ENCODE peak calls at places on chromosomes 5 and 9, in four cellular contexts. S, B, J and G are unnamed samples.
A peak's percentile ranks its signal among the peaks of the same experiment; 100 is the strongest.

GRCh38 chr5:130520211-130520610 is 615.9 kb downstream of the CHSY3 start:
- DNase-seq in S (no peak), B (no peak), J (peak; percentile 53), G (no peak)

GRCh38 chr9:14857449-14858305 is 52.6 kb downstream of the FREM1 start:
- DNase-seq in S (no peak), B (no peak), J (no peak), G (no peak)

GRCh38 chr5:150404121-150404990 is 8.4 kb downstream of the CD74 start:
- DNase-seq in S (no peak), B (no peak), J (no peak), G (no peak)

GRCh38 chr5:172426086-172426485 is 28.2 kb downstream of the SH3PXD2B start:
- DNase-seq in S (no peak), B (no peak), J (peak; percentile 42), G (no peak)

GRCh38 chr9:4689687-4690104 is 10.3 kb downstream of the CDC37L1 start:
- DNase-seq in S (no peak), B (no peak), J (peak; percentile 46), G (no peak)

GRCh38 chr9:109297899-109298298 is 23.0 kb downstream of the EPB41L4B start:
- DNase-seq in S (no peak), B (no peak), J (peak; percentile 78), G (no peak)

GRCh38 chr9:121362813-121363585 is 7.1 kb downstream of the STOM start:
- DNase-seq in S (peak; percentile 89), B (no peak), J (peak; percentile 77), G (no peak)

GRCh38 chr5:160287378-160288051 is 24.8 kb downstream of the CCNJL start:
- DNase-seq in S (no peak), B (peak; percentile 47), J (peak; percentile 47), G (no peak)

GRCh38 chr5:6404129-6404528 is 25.8 kb upstream of the MED10 start:
- DNase-seq in S (no peak), B (no peak), J (peak; percentile 2), G (no peak)

GRCh38 chr9:97848582-97849237 is 4.3 kb upstream of the FOXE1 start:
- DNase-seq in S (no peak), B (no peak), J (no peak), G (no peak)

GRCh38 chr5:32421075-32421474 is 23.5 kb downstream of the ZFR start:
- DNase-seq in S (no peak), B (no peak), J (no peak), G (no peak)

GRCh38 chr9:114697951-114698351 is 16.0 kb upstream of the TEX48 start:
- DNase-seq in S (no peak), B (no peak), J (no peak), G (no peak)

GRCh38 chr9:114757984-114758383 is 47.9 kb downstream of the TNFSF15 start:
- DNase-seq in S (no peak), B (no peak), J (no peak), G (no peak)

GRCh38 chr9:123445116-123445515 is 89.1 kb downstream of the CRB2 start:
- DNase-seq in S (no peak), B (no peak), J (no peak), G (no peak)

GRCh38 chr5:9462109-9462508 is 83.8 kb downstream of the SEMA5A start:
- DNase-seq in S (no peak), B (no peak), J (no peak), G (no peak)

GRCh38 chr5:195401-196160 is 4.3 kb downstream of the LRRC14B start:
- DNase-seq in S (no peak), B (no peak), J (peak; percentile 12), G (peak; percentile 55)

GRCh38 chr5:126883801-126884200 is 106.9 kb downstream of the LMNB1 start:
- DNase-seq in S (no peak), B (no peak), J (no peak), G (no peak)

GRCh38 chr5:44365351-44365750 is 23.9 kb downstream of the FGF10 start:
- DNase-seq in S (no peak), B (no peak), J (no peak), G (no peak)

GRCh38 chr5:164801910-164802309 is 1296.5 kb downstream of the MAT2B start:
- DNase-seq in S (no peak), B (no peak), J (no peak), G (no peak)

GRCh38 chr5:56479701-56480304 is 246.7 kb upstream of the ANKRD55 start:
- DNase-seq in S (no peak), B (no peak), J (no peak), G (no peak)

GRCh38 chr5:131545856-131546255 is 89.2 kb downstream of the RAPGEF6 start:
- DNase-seq in S (no peak), B (no peak), J (peak; percentile 47), G (no peak)

GRCh38 chr5:140362875-140363630 is 3.1 kb downstream of the SLC4A9 start:
- DNase-seq in S (peak; percentile 79), B (peak; percentile 92), J (peak; percentile 71), G (peak; percentile 63)

GRCh38 chr9:124559871-124560270 is 52.7 kb upstream of the NR5A1 start:
- DNase-seq in S (peak; percentile 11), B (no peak), J (peak; percentile 82), G (no peak)

GRCh38 chr5:61322738-61323429 is 9.2 kb upstream of the ZSWIM6 start:
- DNase-seq in S (no peak), B (peak; percentile 19), J (no peak), G (peak; percentile 47)

GRCh38 chr5:109191153-109191558 is 218.6 kb downstream of the PJA2 start:
- DNase-seq in S (peak; percentile 58), B (no peak), J (peak; percentile 73), G (no peak)

GRCh38 chr5:14959443-14960119 is 88.0 kb upstream of the ANKH start:
- DNase-seq in S (no peak), B (no peak), J (peak; percentile 32), G (no peak)

GRCh38 chr9:128554155-128554862 is 1.9 kb downstream of the SPTAN1 start:
- DNase-seq in S (peak; percentile 78), B (peak; percentile 45), J (peak; percentile 96), G (peak; percentile 66)

GRCh38 chr5:129115680-129116079 is 21.1 kb downstream of the ISOC1 start:
- DNase-seq in S (no peak), B (no peak), J (no peak), G (no peak)

GRCh38 chr9:114285166-114285867 is 37.6 kb upstream of the ORM1 start:
- DNase-seq in S (peak; percentile 59), B (no peak), J (peak; percentile 92), G (peak; percentile 15)

GRCh38 chr5:96434201-96434645 is 1.2 kb upstream of the PCSK1 start:
- DNase-seq in S (peak; percentile 89), B (peak; percentile 82), J (peak; percentile 84), G (peak; percentile 72)

GRCh38 chr9:19133549-19134345 is 6.5 kb upstream of the PLIN2 start:
- DNase-seq in S (no peak), B (no peak), J (peak; percentile 43), G (no peak)

GRCh38 chr5:132226516-132227234 is 978 bp downstream of the P4HA2 start:
- DNase-seq in S (no peak), B (no peak), J (no peak), G (no peak)

GRCh38 chr5:59746261-59746765 is 147.2 kb downstream of the PDE4D start:
- DNase-seq in S (no peak), B (no peak), J (peak; percentile 83), G (peak; percentile 67)
- TF ChIP-seq CTCF in S (no peak), B (no peak), J (no peak), G (no peak)

DNA sequence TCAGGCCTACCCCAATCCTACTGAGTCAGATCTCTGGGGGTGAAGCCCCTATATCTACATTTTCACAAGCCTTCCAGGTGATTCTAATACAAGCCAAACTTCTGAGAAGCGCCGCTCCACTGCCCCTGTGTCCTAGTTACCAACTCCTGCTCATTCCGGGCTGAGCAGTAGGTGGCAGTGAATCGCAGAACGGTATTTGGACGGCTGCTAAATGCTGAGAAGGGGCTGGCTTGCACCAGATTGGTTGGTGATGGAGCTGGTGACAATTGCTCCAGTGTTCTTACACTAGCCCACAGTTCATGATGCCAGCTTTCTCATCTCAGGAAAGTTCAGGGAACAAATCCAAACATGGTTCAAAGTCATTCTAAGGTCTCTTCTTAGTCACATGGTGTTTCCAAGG is 31.1 kb upstream of the FGF1 start:
- DNase-seq in S (peak; percentile 88), B (peak; percentile 68), J (peak; percentile 79), G (peak; percentile 41)
- TF ChIP-seq CTCF in S (peak; percentile 79), B (no peak), J (peak; percentile 86), G (peak; percentile 43)

GRCh38 chr9:81312346-81312745 is 377.0 kb downstream of the TLE1 start:
- DNase-seq in S (no peak), B (no peak), J (no peak), G (no peak)
- TF ChIP-seq CTCF in S (no peak), B (no peak), J (no peak), G (no peak)

GRCh38 chr5:116076496-116076895 is 8.3 kb upstream of the COMMD10 start:
- DNase-seq in S (no peak), B (no peak), J (no peak), G (no peak)
- TF ChIP-seq CTCF in S (no peak), B (no peak), J (no peak), G (no peak)

GRCh38 chr5:153400931-153401330 is 89.5 kb upstream of the GRIA1 start:
- DNase-seq in S (no peak), B (no peak), J (no peak), G (no peak)
- TF ChIP-seq CTCF in S (no peak), B (no peak), J (no peak), G (no peak)